ENCODE peak calls at places on chromosomes 5 and 9, in five cellular contexts. L is A549, N is ovary, H is suprapubic skin, D is GM12878. I is an unnamed sample.

GRCh38 chr5:125612356-125613149 is 810.7 kb upstream of the GRAMD2B start:
- DNase-seq in L (no peak), N (peak; percentile 14), H (no peak), D (no peak), I (no peak)

GRCh38 chr9:76658510-76659231 is 105.6 kb upstream of the PCA3 start:
- DNase-seq in L (peak; percentile 37), N (no peak), H (no peak), D (no peak), I (no peak)

GRCh38 chr9:29648132-29648531 is 2074.9 kb upstream of the C9orf72 start:
- DNase-seq in L (no peak), N (no peak), H (no peak), D (no peak), I (no peak)

GRCh38 chr9:76223749-76224340 is 170.4 kb downstream of the RFK start:
- DNase-seq in L (no peak), N (peak; percentile 37), H (no peak), D (no peak), I (no peak)

GRCh38 chr9:117783828-117784227 is 79.6 kb downstream of the TLR4 start:
- DNase-seq in L (no peak), N (no peak), H (no peak), D (peak; percentile 67), I (peak; percentile 18)

GRCh38 chr9:89753472-89754055 is 148.8 kb downstream of the GADD45G start:
- DNase-seq in L (no peak), N (no peak), H (no peak), D (no peak), I (no peak)

GRCh38 chr9:13446935-13447334 is 167.4 kb upstream of the MPDZ start:
- DNase-seq in L (no peak), N (no peak), H (no peak), D (no peak), I (no peak)

GRCh38 chr5:66248874-66249273 is 104.8 kb downstream of the SREK1 start:
- DNase-seq in L (no peak), N (no peak), H (no peak), D (no peak), I (no peak)

GRCh38 chr9:133054966-133055365 is 6.8 kb upstream of the CEL start:
- DNase-seq in L (no peak), N (no peak), H (peak; percentile 62), D (no peak), I (no peak)

GRCh38 chr5:113343343-113343742 is 91.4 kb downstream of the TSSK1B start:
- DNase-seq in L (no peak), N (no peak), H (no peak), D (no peak), I (no peak)

GRCh38 chr5:181187500-181188213 is 17.3 kb downstream of the TRIM7 start:
- DNase-seq in L (peak; percentile 94), N (peak; percentile 90), H (peak; percentile 92), D (no peak), I (peak; percentile 74)

GRCh38 chr5:44983006-44983405 is 174.3 kb downstream of the MRPS30 start:
- DNase-seq in L (peak; percentile 13), N (no peak), H (no peak), D (no peak), I (no peak)

GRCh38 chr5:172816887-172817418 is 17.1 kb upstream of the ERGIC1 start:
- DNase-seq in L (peak; percentile 58), N (peak; percentile 60), H (no peak), D (no peak), I (no peak)

GRCh38 chr5:88846434-88846833 is 36.5 kb downstream of the MEF2C start:
- DNase-seq in L (no peak), N (no peak), H (no peak), D (no peak), I (no peak)

GRCh38 chr5:125286266-125286665 is 539.8 kb upstream of the ZNF608 start:
- DNase-seq in L (no peak), N (no peak), H (no peak), D (no peak), I (no peak)

GRCh38 chr9:10396641-10397040 is 216.2 kb downstream of the PTPRD start:
- DNase-seq in L (no peak), N (no peak), H (no peak), D (no peak), I (no peak)

DNA sequence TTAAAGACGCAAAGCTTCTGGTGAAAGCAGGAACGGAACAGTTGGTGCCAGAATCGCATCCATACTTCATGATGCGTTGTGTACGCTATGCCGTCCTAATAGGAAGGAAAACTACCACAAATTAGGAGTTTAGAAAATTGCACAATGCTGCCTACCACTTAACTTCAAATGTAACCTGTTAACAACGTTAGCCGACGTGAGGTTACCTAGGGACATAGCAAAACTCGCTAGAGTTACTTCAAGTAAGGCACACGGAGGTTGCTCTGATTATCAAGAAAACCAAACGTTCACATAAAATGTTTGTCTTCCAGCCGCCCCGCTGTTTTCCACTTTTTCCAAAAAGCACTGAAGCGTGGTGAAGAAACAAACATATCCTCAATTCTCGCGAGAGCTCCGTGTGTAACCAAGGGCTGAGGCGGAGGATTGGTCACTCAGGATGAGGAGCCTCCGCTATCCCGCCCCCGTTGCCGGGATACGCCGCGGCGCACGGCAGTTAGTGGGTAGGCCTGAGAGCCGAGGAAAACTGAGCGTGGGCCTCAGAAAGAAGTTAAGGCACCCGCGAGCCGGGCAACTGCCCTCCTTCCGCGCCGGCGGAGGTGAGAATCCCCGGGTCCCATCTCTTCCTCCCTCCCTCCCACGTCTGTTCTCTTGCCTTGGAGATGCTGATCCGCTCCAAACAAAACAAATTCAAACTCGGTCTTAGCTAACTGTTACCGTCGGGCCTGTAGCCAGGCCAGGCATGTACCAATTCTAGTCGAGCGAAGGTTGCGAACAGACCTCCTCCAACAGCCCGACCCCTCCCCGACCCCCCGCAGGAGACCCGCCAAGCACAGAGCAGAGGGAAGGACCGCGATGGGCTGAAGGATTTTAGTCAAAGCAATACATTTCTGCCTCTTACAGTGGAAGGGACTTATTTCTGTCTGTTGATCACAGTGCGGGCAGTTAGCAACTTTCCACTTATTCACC is at the start of gene IFT74:
- DNase-seq in L (peak; percentile 98), N (peak; percentile 99), H (peak; percentile 99), D (peak; percentile 76), I (peak; percentile 98)
- TF ChIP-seq EP300 in L (no peak), N (no peak), H (no peak), D (no peak), I (no peak)

DNA sequence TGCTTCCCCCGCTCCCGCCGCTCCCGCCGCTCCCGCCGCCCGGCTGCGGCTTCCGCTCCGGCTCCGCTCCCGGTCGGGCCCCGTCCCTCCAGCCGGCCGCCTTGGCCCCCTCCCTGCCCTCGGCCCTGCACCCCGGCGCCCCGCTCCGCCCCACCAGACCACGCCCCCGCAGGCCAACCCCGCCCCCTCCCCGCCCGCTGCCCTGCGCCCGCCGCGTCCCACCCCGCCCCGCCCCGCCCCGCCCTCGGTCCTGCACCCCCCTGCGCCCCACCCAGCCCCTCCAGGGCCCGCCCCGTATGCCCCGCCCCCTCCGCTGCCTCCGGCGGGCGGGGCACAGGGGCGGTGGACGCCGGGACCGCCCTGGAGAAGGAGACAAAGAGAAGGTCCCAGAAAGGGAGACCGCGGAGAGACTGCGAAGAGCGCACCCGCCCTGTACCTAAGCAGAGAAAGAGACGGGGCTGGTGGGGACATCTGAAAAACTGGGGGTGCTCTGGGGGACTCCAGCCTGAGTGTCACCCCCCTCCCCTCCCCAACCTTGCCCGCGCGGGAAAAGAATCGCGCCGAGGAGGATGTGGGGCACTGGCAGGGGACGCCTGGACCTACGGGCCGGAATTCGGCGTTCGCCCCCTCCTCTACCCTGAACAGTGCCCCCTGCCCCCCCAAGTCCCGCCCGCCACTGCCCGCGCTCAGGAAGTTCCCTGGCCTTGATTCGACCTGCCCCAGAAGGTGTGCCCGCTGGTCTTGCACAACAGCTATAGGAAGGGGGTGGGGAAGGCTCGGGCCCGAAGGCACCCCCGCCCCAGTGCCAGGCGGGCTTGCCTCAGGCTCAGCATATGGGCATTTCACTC is 42.9 kb upstream of the STXBP1 start:
- DNase-seq in L (peak; percentile 78), N (peak; percentile 79), H (peak; percentile 85), D (no peak), I (peak; percentile 88)
- TF ChIP-seq POLR2A in L (peak; percentile 32), N (no peak), H (peak; percentile 55), D (no peak), I (peak; percentile 77)

DNA sequence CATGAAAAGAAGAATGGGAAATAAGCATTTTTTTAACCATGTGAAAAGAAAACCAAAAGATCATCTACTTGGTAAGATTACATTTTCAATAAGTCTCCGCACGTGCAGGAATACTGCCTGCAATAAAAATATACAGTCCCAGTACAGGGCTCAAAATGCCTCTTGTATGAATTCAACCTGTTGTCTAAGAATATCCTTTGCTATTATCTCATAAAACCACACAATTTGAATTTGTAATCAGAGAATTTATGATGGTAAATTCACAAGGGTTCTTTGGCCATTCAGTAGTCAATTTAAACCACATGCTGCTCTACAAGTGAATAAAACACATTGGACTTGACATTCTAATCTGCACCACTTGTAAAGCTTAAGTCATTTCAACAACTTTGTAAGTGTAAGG is 46.6 kb downstream of the ST8SIA4 start:
- DNase-seq in L (no peak), N (no peak), H (no peak), D (no peak), I (no peak)
- H3K4me3 ChIP-seq in L (no peak overlapping the region), N (no peak overlapping the region), H (no peak overlapping the region), D (peak overlapping the region; percentile 72), I (no peak overlapping the region)

GRCh38 chr9:114910541-114910940 is 19.9 kb downstream of the TNFSF8 start:
- DNase-seq in L (no peak), N (no peak), H (no peak), D (no peak), I (no peak)

GRCh38 chr9:114909657-114910056 is 20.7 kb downstream of the TNFSF8 start:
- DNase-seq in L (no peak), N (no peak), H (no peak), D (no peak), I (no peak)

GRCh38 chr9:114908796-114909448 is 21.5 kb downstream of the TNFSF8 start:
- DNase-seq in L (peak; percentile 58), N (no peak), H (no peak), D (no peak), I (no peak)

GRCh38 chr9:114906922-114907571 is 23.3 kb downstream of the TNFSF8 start:
- DNase-seq in L (peak; percentile 78), N (no peak), H (no peak), D (no peak), I (no peak)

DNA sequence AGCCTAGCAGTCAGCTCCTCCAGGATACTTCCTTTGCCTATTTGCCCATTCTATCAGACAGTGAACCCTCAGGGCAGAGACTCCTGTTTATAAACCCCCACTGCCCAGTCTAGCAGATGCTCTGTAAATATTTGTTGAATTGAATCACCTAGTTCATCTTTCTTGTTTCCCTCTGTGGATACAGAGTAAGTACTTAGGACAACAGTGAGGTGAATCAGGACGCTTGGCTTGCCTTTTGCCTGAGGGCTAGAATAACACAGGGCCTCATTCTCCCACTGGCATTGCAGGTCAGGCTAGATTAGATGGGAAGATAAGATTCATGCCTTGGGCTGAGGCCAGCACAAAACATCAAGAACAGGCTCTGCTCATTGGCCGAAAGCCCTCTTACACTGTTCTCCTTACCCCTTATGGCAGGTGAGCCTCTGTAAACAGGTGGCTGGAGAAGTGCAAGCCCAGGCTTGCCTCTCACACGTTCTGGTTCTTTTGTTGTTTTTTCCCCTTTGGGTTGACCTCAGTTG is 22.2 kb downstream of the TNFSF8 start:
- DNase-seq in L (peak; percentile 97), N (no peak), H (no peak), D (no peak), I (no peak)
- TF ChIP-seq EP300 in L (peak; percentile 96), N (no peak), H (no peak), D (no peak), I (no peak)

I was measured in transverse colon.